ENCODE peak calls at places on chromosomes 12 and 14, in four cellular contexts. R is K562, Z is SK-N-SH, W is GM12878. F is an unnamed sample.

GRCh38 chr14:82796081-82796480 is 1262.4 kb upstream of the SEL1L start:
- DNase-seq in R (no peak), Z (no peak), W (no peak), F (no peak)

GRCh38 chr12:6607751-6608591 is 792 bp upstream of the CHD4 start:
- DNase-seq in R (peak; percentile 90), Z (peak; percentile 66), W (peak; percentile 67), F (no peak)

GRCh38 chr12:49806877-49807276 is 21.3 kb downstream of the NCKAP5L start:
- DNase-seq in R (no peak), Z (peak; percentile 4), W (no peak), F (no peak)

GRCh38 chr12:119659289-119659897 is 8.5 kb upstream of the PRKAB1 start:
- DNase-seq in R (peak; percentile 65), Z (peak; percentile 69), W (no peak), F (peak; percentile 38)

GRCh38 chr12:106303202-106303820 is 778 bp downstream of the TCP11L2 start:
- DNase-seq in R (peak; percentile 66), Z (peak; percentile 78), W (no peak), F (peak; percentile 82)

GRCh38 chr12:111454311-111454710 is 48.6 kb downstream of the SH2B3 start:
- DNase-seq in R (no peak), Z (no peak), W (no peak), F (no peak)

GRCh38 chr12:89707992-89708792 is 446 bp downstream of the ATP2B1 start:
- DNase-seq in R (peak; percentile 57), Z (peak; percentile 56), W (no peak), F (peak; percentile 51)

GRCh38 chr12:51970904-51971646 is 19.6 kb downstream of the ACVR1B start:
- DNase-seq in R (peak; percentile 68), Z (peak; percentile 57), W (peak; percentile 93), F (peak; percentile 63)

GRCh38 chr12:16523570-16524331 is 82.2 kb downstream of the LMO3 start:
- DNase-seq in R (no peak), Z (no peak), W (no peak), F (no peak)

GRCh38 chr12:26338574-26339572 is 143.5 kb downstream of the SSPN start:
- DNase-seq in R (no peak), Z (no peak), W (no peak), F (no peak)

GRCh38 chr12:24991209-24992049 is 42.5 kb upstream of the BCAT1 start:
- DNase-seq in R (peak; percentile 66), Z (peak; percentile 56), W (peak; percentile 65), F (no peak)

GRCh38 chr14:40784860-40785259 is 821.8 kb upstream of the LRFN5 start:
- DNase-seq in R (no peak), Z (no peak), W (no peak), F (no peak)

GRCh38 chr12:1920971-1921370 is 2.5 kb upstream of the CACNA2D4 start:
- DNase-seq in R (no peak), Z (peak; percentile 12), W (no peak), F (no peak)

GRCh38 chr12:75947171-75947723 is 84.3 kb downstream of the PHLDA1 start:
- DNase-seq in R (no peak), Z (no peak), W (no peak), F (no peak)

GRCh38 chr14:93011650-93012317 is 88.8 kb downstream of the CHGA start:
- DNase-seq in R (no peak), Z (no peak), W (no peak), F (no peak)

GRCh38 chr12:51011960-51012359 is 14.2 kb downstream of the SLC11A2 start:
- DNase-seq in R (no peak), Z (no peak), W (no peak), F (no peak)

GRCh38 chr12:103632554-103633216 is 45.6 kb downstream of the STAB2 start:
- DNase-seq in R (peak; percentile 84), Z (peak; percentile 79), W (peak; percentile 31), F (peak; percentile 93)

GRCh38 chr12:103637429-103637828 is 50.4 kb downstream of the STAB2 start:
- DNase-seq in R (no peak), Z (no peak), W (no peak), F (no peak)

GRCh38 chr12:103639983-103640382 is 52.9 kb downstream of the STAB2 start:
- DNase-seq in R (no peak), Z (no peak), W (no peak), F (no peak)

GRCh38 chr12:103635419-103635818 is 48.3 kb downstream of the STAB2 start:
- DNase-seq in R (no peak), Z (no peak), W (no peak), F (no peak)

GRCh38 chr12:103634732-103635131 is 47.7 kb downstream of the STAB2 start:
- DNase-seq in R (no peak), Z (no peak), W (no peak), F (no peak)
- TF ChIP-seq USF1 in R (no peak), Z (no peak), W (no peak), F (no peak)

DNA sequence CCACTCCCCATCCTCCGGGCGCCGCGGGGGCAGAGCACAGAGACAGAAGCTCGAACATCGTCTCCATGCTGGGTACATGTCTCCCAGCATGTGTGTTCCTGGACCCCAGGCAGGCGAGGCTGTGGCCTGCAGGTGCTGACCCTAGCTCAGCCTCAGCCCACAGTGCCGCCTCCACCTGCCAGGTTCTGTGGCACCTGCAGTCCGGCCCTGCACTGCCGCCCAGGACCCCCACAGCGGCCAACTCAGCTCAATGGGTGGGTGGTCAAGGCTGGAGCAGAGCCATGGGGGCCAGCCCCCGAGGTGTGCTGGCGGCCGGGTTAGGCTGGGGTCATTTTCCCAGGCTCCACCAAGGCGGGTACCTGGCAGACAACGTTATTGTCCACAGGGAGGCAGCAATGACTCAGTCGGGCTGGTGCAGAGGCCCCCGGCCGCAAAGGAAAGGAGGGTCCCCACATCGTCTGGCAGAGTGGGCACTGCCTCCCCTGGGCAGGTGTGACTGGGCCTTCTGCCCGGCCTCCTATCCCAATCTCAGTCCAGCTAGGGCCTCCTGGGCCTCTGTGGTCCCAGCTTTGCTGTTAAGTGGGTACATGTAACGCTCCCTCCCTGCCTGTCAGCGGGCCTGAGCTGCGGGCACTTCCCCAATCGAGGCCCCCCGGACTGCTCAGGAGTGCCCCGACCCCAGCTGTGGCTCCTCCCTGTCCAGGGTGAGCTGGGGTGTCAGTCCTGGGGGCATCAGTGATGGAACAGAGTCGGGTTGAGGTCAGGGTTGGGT is 20.2 kb upstream of the NUDT14 start:
- DNase-seq in R (no peak), Z (no peak), W (no peak), F (peak; percentile 35)
- TF ChIP-seq USF1 in R (no peak), Z (no peak), W (no peak), F (no peak)

GRCh38 chr12:32048791-32049190 is 57.9 kb upstream of the BICD1 start:
- DNase-seq in R (no peak), Z (no peak), W (no peak), F (no peak)
- TF ChIP-seq USF1 in R (no peak), Z (no peak), W (no peak), F (no peak)

GRCh38 chr14:99271951-99272668 is at the start of gene BCL11B:
- DNase-seq in R (peak; percentile 56), Z (peak; percentile 78), W (peak; percentile 24), F (peak; percentile 78)

GRCh38 chr14:99271288-99271941 is 582 bp downstream of the BCL11B start:
- DNase-seq in R (no peak), Z (no peak), W (no peak), F (no peak)

GRCh38 chr14:99272669-99273024 is 650 bp upstream of the BCL11B start:
- DNase-seq in R (no peak), Z (no peak), W (no peak), F (no peak)

GRCh38 chr14:99268776-99269510 is 3.1 kb downstream of the BCL11B start:
- DNase-seq in R (no peak), Z (no peak), W (no peak), F (no peak)

GRCh38 chr14:99270491-99271287 is 1.3 kb downstream of the BCL11B start:
- DNase-seq in R (no peak), Z (peak; percentile 54), W (no peak), F (peak; percentile 64)
- TF ChIP-seq USF1 in R (no peak), Z (no peak), W (no peak), F (no peak)

DNA sequence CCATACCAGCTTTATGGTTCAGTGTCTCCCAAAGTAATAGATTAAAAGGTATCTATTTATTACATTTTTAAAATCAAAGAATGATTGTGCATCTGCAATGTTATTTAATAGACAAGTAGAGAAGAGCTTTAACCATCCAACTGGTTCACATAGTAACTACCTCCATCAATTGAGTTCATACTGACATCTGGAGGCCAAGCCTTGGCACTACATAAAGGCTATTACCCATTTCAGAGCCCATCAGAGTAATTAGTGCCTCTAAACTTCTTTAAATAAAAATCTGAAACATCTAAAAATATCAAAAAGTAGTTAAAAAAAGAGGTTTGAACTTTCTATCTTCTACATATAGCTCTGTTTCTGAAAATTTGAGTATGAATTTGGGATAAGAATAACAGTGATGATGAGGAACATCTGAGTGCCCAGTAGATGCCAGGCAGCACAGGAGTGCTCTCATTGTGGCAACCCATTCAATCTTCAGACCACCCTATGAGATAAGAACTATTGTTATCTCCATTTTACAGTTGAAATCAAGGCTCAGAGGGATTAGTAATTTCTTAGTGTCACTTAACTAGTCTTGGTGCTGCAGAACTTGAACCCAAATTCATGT is 132.9 kb upstream of the DAAM1 start:
- DNase-seq in R (peak; percentile 20), Z (peak; percentile 65), W (peak; percentile 7), F (peak; percentile 28)
- TF ChIP-seq USF1 in R (no peak), Z (no peak), W (no peak), F (no peak)

GRCh38 chr14:68521952-68522509 is 270.8 kb downstream of the ZFP36L1 start:
- DNase-seq in R (no peak), Z (no peak), W (no peak), F (no peak)
- TF ChIP-seq USF1 in R (no peak), Z (no peak), W (no peak), F (no peak)

GRCh38 chr14:32203928-32204357 is 874 bp upstream of the RNU6-8 start:
- DNase-seq in R (peak; percentile 15), Z (peak; percentile 30), W (no peak), F (no peak)

GRCh38 chr14:32202941-32203882 is at the start of gene RNU6-8:
- DNase-seq in R (peak; percentile 87), Z (peak; percentile 95), W (peak; percentile 57), F (peak; percentile 89)

GRCh38 chr14:32201196-32201815 is 539 bp upstream of the RNU6-7 start:
- DNase-seq in R (peak; percentile 91), Z (peak; percentile 84), W (no peak), F (peak; percentile 97)

GRCh38 chr14:32201816-32202467 is at the start of gene RNU6-7:
- DNase-seq in R (peak; percentile 63), Z (peak; percentile 33), W (no peak), F (peak; percentile 30)

DNA sequence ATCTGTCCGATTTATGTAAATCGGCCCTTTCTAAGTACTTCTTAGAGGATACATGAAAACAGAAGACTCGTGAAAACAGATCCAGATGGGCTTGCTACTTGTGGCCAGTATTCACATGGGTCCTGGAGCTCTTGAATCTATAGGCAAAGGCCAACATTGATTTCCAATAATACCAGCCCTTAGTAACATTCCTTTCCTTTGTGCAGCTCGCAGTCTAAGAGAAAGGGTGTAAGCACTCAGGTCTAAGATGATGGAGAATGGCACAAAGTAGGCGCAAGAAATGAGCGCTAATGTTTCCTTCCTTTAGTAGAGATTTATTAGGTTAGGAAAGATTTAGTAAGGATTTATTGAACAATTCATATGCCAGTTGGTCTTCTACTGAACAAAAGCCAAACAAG is 602 bp downstream of the RNU6-8 start:
- DNase-seq in R (peak; percentile 9), Z (peak; percentile 19), W (no peak), F (no peak)
- TF ChIP-seq USF1 in R (no peak), Z (no peak), W (no peak), F (no peak)

DNA sequence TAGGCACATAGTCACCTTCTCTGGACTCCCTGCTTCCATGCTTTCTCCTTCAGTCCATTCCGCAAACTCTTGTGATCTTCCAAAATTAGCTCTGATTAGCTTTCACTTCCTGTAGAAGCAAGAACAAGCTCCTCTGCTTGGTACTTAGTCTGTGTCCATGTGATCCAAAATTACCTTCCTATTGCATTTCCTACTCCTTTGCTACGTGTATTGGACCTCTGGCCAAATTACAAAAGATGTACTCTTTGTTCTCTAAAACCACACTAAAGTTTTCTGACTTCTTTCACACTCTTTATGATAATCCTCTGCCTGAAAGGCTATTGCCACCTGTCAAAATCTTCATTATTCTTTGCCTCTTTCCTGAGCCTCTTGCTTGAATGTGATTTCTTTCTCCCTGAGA is 786 bp upstream of the TSFM start:
- DNase-seq in R (no peak), Z (no peak), W (no peak), F (no peak)
- TF ChIP-seq USF1 in R (no peak), Z (no peak), W (no peak), F (no peak)